ENCODE peak calls at places on chromosomes 6 and 20, in four cellular contexts. One of them, this sample, is unnamed.

GRCh38 chr6:165049362-165049761 is 260.0 kb downstream of the C6orf118 start:
- DNase-seq in GM23248: peak; percentile 70
- DNase-seq in Karpas-422: peak; percentile 92
- DNase-seq in K562: peak; percentile 76
- DNase-seq in this sample: peak; percentile 56

GRCh38 chr6:152879681-152880080 is 103.2 kb downstream of the FBXO5 start:
- DNase-seq in GM23248: no peak
- DNase-seq in Karpas-422: no peak
- DNase-seq in K562: no peak
- DNase-seq in this sample: no peak

GRCh38 chr6:39882567-39882953 is 51.7 kb downstream of the MOCS1 start:
- DNase-seq in GM23248: peak; percentile 76
- DNase-seq in Karpas-422: no peak
- DNase-seq in K562: no peak
- DNase-seq in this sample: no peak

GRCh38 chr20:63067721-63068560 is 61.2 kb upstream of the BHLHE23 start:
- DNase-seq in GM23248: no peak
- DNase-seq in Karpas-422: no peak
- DNase-seq in K562: no peak
- DNase-seq in this sample: no peak

GRCh38 chr6:137240168-137240567 is 21.0 kb upstream of the IFNGR1 start:
- DNase-seq in GM23248: peak; percentile 91
- DNase-seq in Karpas-422: no peak
- DNase-seq in K562: no peak
- DNase-seq in this sample: peak; percentile 50

GRCh38 chr20:3221398-3222226 is 12.3 kb downstream of the ITPA start:
- DNase-seq in GM23248: no peak
- DNase-seq in Karpas-422: no peak
- DNase-seq in K562: no peak
- DNase-seq in this sample: no peak

GRCh38 chr6:56661298-56661697 is 18.6 kb upstream of the DST start:
- DNase-seq in GM23248: no peak
- DNase-seq in Karpas-422: no peak
- DNase-seq in K562: no peak
- DNase-seq in this sample: no peak

GRCh38 chr20:34663213-34663943 is 13.5 kb downstream of the PIGU start:
- DNase-seq in GM23248: no peak
- DNase-seq in Karpas-422: no peak
- DNase-seq in K562: no peak
- DNase-seq in this sample: no peak

GRCh38 chr20:47493954-47494293 is 7.8 kb upstream of the NCOA3 start:
- DNase-seq in GM23248: no peak
- DNase-seq in Karpas-422: no peak
- DNase-seq in K562: no peak
- DNase-seq in this sample: no peak

GRCh38 chr6:13277231-13277630 is 51.1 kb downstream of the TBC1D7 start:
- DNase-seq in GM23248: no peak
- DNase-seq in Karpas-422: no peak
- DNase-seq in K562: no peak
- DNase-seq in this sample: no peak

GRCh38 chr6:24721461-24722215 is 2.7 kb upstream of the C6orf62 start:
- DNase-seq in GM23248: peak; percentile 92
- DNase-seq in Karpas-422: no peak
- DNase-seq in K562: no peak
- DNase-seq in this sample: no peak

GRCh38 chr6:101163611-101164010 is 229.9 kb upstream of the GRIK2 start:
- DNase-seq in GM23248: no peak
- DNase-seq in Karpas-422: no peak
- DNase-seq in K562: no peak
- DNase-seq in this sample: no peak

GRCh38 chr6:150002710-150003109 is 22.6 kb downstream of the RAET1L start:
- DNase-seq in GM23248: no peak
- DNase-seq in Karpas-422: no peak
- DNase-seq in K562: no peak
- DNase-seq in this sample: no peak

GRCh38 chr6:3194535-3195376 is 32.7 kb downstream of the TUBB2B start:
- DNase-seq in GM23248: no peak
- DNase-seq in Karpas-422: no peak
- DNase-seq in K562: peak; percentile 29
- DNase-seq in this sample: no peak
- H3K9ac ChIP-seq in GM23248: no peak overlapping the region
- H3K9ac ChIP-seq in Karpas-422: no peak overlapping the region
- H3K9ac ChIP-seq in K562: peak overlapping the region; percentile 51
- H3K9ac ChIP-seq in this sample: no peak overlapping the region

DNA sequence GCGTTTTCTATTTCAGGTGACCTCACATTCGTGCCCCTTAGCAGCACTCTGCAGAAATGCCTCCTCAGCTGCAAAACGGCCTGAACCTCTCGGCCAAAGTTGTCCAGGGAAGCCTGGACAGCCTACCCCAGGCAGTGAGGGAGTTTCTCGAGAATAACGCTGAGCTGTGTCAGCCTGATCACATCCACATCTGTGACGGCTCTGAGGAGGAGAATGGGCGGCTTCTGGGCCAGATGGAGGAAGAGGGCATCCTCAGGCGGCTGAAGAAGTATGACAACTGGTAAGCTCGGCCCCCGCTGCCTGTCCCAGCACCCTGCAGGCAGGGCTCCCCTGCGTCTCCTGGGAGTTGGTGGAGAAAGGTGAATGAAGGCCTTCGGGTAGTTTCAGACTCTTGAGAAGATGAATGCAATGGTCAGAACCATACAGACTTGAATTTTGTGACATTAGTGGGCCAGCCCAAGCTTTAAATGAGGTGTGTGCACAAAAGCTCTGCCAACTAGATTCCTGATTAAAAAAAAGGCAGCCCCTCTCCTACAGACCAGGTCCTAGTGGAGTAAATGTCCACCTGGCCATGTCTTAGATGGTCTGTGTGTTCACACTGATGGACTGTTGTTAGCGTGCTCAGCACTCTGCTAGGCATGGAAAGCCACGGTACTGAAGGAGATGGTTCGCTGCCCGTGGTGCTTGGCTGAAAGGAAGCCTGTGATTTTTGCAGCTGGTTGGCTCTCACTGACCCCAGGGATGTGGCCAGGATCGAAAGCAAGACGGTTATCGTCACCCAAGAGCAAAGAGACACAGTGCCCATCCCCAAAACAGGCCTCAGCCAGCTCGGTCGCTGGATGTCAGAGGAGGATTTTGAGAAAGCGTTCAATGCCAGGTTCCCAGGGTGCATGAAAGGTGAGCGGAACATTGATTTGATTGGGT is 708 bp downstream of the PCK1 start:
- DNase-seq in GM23248: no peak
- DNase-seq in Karpas-422: no peak
- DNase-seq in K562: no peak
- DNase-seq in this sample: no peak
- H3K9ac ChIP-seq in GM23248: no peak overlapping the region
- H3K9ac ChIP-seq in Karpas-422: no peak overlapping the region
- H3K9ac ChIP-seq in K562: peak overlapping the region; percentile 81
- H3K9ac ChIP-seq in this sample: no peak overlapping the region

DNA sequence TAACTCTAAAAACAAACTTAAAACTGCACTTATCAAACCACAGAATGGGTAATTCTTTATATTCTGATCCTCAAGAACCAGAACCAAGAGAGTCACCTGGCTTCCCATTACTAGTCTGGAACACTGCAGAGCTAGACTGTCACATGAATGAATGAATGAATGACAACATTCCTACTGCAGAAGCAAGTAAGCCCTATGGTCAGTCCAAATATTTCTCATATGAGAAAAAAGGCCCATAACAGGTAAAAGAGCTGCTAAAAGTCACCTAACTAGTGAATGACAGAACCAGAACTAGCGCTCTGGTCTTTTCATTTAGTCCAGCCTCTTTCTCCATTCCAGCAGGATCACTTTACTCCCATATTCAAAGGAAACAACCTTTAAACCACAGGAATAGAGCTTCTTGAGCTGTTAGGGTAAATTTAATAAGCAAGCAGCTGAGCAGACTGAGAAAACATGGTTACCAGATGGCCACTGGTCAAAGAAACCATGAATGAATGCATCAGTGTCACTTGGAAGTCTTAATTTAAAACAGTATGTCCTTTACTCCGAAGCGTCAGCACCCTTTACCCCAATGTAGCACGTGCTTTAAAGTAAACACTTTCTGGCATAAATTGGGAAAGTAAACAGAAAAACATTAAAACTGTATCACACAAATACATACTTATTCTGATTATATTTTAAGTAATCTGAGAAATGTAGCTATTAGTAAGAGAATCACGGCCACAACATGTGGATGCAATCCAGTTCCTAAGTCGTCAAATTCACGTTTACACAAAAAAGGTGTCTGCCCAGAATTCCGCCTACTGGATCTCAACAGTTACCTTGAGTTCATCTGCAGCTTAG is 1.4 kb downstream of the PREP start:
- DNase-seq in GM23248: peak; percentile 36
- DNase-seq in Karpas-422: no peak
- DNase-seq in K562: no peak
- DNase-seq in this sample: no peak
- H3K9ac ChIP-seq in GM23248: peak overlapping the region; percentile 84
- H3K9ac ChIP-seq in Karpas-422: peak overlapping the region; percentile 88
- H3K9ac ChIP-seq in K562: peak overlapping the region; percentile 98
- H3K9ac ChIP-seq in this sample: no peak overlapping the region

GRCh38 chr6:119289651-119290050 is 59.9 kb downstream of the MAN1A1 start:
- DNase-seq in GM23248: no peak
- DNase-seq in Karpas-422: no peak
- DNase-seq in K562: no peak
- DNase-seq in this sample: no peak
- H3K9ac ChIP-seq in GM23248: no peak overlapping the region
- H3K9ac ChIP-seq in Karpas-422: no peak overlapping the region
- H3K9ac ChIP-seq in K562: no peak overlapping the region
- H3K9ac ChIP-seq in this sample: no peak overlapping the region

DNA sequence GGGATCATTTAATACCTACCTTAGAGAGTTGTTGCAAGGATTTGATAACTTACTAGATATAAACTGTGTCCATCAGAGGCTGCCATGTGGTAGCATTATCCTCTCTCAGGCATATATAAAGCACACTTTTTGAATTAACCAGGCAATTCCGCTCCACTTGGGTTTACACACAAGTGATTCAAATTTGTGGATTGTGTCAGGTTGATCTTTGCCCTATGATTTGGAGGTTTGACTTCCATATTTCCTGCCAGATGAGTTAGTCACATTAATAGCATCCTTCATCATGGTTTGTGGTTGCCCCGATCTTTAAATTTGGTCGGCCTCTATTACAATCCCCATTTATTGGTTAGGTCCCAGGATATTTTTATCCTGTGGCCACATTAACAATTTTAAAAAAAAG is 44.8 kb upstream of the CTAGE9 start:
- DNase-seq in GM23248: peak; percentile 94
- DNase-seq in Karpas-422: no peak
- DNase-seq in K562: no peak
- DNase-seq in this sample: no peak
- H3K9ac ChIP-seq in GM23248: peak overlapping the region; percentile 31
- H3K9ac ChIP-seq in Karpas-422: no peak overlapping the region
- H3K9ac ChIP-seq in K562: no peak overlapping the region
- H3K9ac ChIP-seq in this sample: no peak overlapping the region

DNA sequence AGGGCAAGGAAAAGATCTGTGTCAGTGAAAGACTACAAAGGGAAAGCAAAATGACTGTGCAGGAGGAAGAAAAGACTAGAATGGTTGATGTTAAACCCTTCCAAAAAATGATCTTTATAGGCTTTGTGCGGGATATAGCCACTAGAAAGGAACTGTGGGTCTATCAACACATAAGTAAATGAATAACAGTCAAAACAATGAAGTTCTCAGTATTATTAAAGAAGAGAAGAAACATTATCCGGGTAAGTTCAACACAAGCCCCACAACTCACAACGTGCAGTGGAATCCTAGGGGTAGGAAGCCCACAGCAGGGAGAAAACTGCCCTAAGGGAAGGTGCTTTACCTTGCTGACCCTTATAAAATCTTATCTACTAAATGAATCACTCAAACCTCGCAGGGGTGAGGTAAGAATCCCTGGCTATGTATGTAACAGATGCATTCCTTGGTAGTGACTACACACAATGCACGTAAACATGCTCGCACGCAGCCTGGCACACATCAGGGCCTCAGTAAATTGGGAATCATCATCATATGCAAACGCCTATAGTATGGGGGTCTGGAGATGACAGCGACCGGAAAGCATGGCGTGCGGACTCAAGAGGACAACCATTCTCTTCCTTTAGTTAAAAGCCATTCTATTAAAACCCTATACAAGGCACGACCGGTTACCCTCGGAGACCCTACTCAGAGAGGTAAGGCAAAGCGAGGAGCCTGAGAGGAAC is 11.3 kb downstream of the TFAP2A start:
- DNase-seq in GM23248: peak; percentile 89
- DNase-seq in Karpas-422: no peak
- DNase-seq in K562: no peak
- DNase-seq in this sample: no peak
- H3K9ac ChIP-seq in GM23248: peak overlapping the region; percentile 81
- H3K9ac ChIP-seq in Karpas-422: peak overlapping the region; percentile 71
- H3K9ac ChIP-seq in K562: peak overlapping the region; percentile 88
- H3K9ac ChIP-seq in this sample: peak overlapping the region; percentile 68

DNA sequence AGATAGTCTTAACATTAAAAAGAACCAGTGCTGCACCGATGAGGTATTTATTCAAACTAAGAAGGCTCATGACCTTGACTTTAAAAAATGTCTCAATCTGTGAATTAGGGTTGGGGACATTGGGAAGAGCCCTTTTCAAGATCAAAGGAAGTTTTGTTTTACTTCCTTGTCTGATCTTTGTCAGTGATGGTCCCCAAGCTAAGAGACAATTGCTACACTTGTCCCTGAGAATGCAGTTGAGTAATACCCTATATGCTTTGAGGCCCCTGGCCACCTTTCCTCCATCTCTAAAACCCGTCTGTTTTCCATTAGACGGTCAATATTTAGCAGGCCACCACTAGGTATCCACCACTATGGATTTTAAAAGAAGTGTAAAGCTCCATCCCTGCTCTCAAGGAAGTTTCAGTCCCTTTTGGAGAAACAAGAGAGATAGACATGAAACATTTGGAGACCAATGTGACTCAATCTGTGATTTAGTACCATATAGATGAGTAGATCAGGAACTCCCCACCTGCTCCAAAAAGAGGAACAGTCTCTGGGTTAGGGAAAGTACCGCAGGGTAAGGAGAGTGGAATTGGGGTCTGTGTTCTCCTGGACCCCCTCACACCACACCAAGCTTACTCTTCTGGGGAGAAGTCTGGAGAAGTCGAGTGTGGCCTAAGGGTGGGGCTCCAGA is 99.1 kb upstream of the ISM1 start:
- DNase-seq in GM23248: no peak
- DNase-seq in Karpas-422: no peak
- DNase-seq in K562: no peak
- DNase-seq in this sample: no peak
- H3K9ac ChIP-seq in GM23248: no peak overlapping the region
- H3K9ac ChIP-seq in Karpas-422: no peak overlapping the region
- H3K9ac ChIP-seq in K562: no peak overlapping the region
- H3K9ac ChIP-seq in this sample: no peak overlapping the region